ENCODE peak calls at places on chromosome 1, in seven cellular contexts. I, S, W, X, K, Z and G are unnamed samples.

GRCh38 chr1:233197940-233198339 is 97.6 kb downstream of the PCNX2 start:
- DNase-seq in S (no peak), Z (no peak), I (no peak), K (no peak), W (no peak), X (no peak), G (no peak)

GRCh38 chr1:205344010-205344808 is 12.5 kb downstream of the KLHDC8A start:
- DNase-seq in W (peak), S (no peak), Z (no peak), I (no peak), X (peak), K (no peak), G (peak)

GRCh38 chr1:28447674-28448073 is 58.2 kb upstream of the RCC1 start:
- DNase-seq in I (no peak), W (no peak), K (no peak), S (no peak), X (no peak), Z (no peak), G (no peak)

GRCh38 chr1:58789322-58789856 is 5.5 kb upstream of the JUN start:
- DNase-seq in X (no peak), K (no peak), S (no peak), Z (no peak), W (no peak), I (no peak), G (no peak)

GRCh38 chr1:204108312-204109141 is 35.6 kb downstream of the SOX13 start:
- DNase-seq in X (peak), W (no peak), K (no peak), Z (peak), I (no peak), S (no peak), G (no peak)

GRCh38 chr1:92923664-92924063 is 37.6 kb downstream of the DIPK1A start:
- DNase-seq in I (no peak), W (no peak), S (no peak), Z (no peak), K (no peak), X (no peak), G (no peak)

GRCh38 chr1:66564250-66564649 is 30.3 kb downstream of the SGIP1 start:
- DNase-seq in W (no peak), I (peak), S (no peak), Z (no peak), X (no peak), K (peak), G (peak)

GRCh38 chr1:29682171-29682917 is 446.0 kb downstream of the PTPRU start:
- DNase-seq in I (no peak), Z (no peak), S (no peak), K (no peak), W (no peak), X (peak), G (no peak)

GRCh38 chr1:45685308-45686080 is 839 bp downstream of the GPBP1L1 start:
- DNase-seq in X (no peak), Z (no peak), K (no peak), I (peak), W (no peak), S (no peak), G (no peak)

GRCh38 chr1:228337711-228338520 is 68.7 kb downstream of the TRIM11 start:
- DNase-seq in S (no peak), Z (no peak), W (no peak), X (no peak), I (no peak), K (no peak), G (no peak)

GRCh38 chr1:48223372-48224081 is 1.0 kb downstream of the SLC5A9 start:
- DNase-seq in Z (peak), W (no peak), I (no peak), K (no peak), S (no peak), X (peak), G (no peak)